ENCODE peak calls at places on chromosomes 12 and 14, in six cellular contexts. One of them, this sample, is unnamed.
A peak's percentile ranks its signal among the peaks of the same experiment; 100 is the strongest.

GRCh38 chr12:117408161-117408791 is 46.9 kb upstream of the NOS1 start:
- DNase-seq in fibroblast of mammary gland: peak; percentile 22
- DNase-seq in right cardiac atrium: peak; percentile 65
- DNase-seq in AG10803: peak; percentile 84
- DNase-seq in activated CD4-positive, CD25-positive, alpha-beta regulatory T cell treated with anti-CD3 and anti-CD28 coated beads, Interleukin-2, amount 50 U/mL, for 16 hours: no peak
- DNase-seq in stimulated activated CD4-positive, alpha-beta T cell treated with anti-CD3 and anti-CD28 coated beads, Interleukin-12 subunit alpha, Interleukin-12 subunit beta, amount 100 ng/mL, for 4 hours: no peak
- DNase-seq in this sample: no peak

GRCh38 chr14:104461676-104462443 is 117.7 kb upstream of the C14orf180 start:
- DNase-seq in fibroblast of mammary gland: no peak
- DNase-seq in right cardiac atrium: peak; percentile 54
- DNase-seq in AG10803: no peak
- DNase-seq in activated CD4-positive, CD25-positive, alpha-beta regulatory T cell treated with anti-CD3 and anti-CD28 coated beads, Interleukin-2, amount 50 U/mL, for 16 hours: no peak
- DNase-seq in stimulated activated CD4-positive, alpha-beta T cell treated with anti-CD3 and anti-CD28 coated beads, Interleukin-12 subunit alpha, Interleukin-12 subunit beta, amount 100 ng/mL, for 4 hours: no peak
- DNase-seq in this sample: no peak

GRCh38 chr14:78278464-78278863 is 108.3 kb downstream of the NRXN3 start:
- DNase-seq in fibroblast of mammary gland: no peak
- DNase-seq in right cardiac atrium: no peak
- DNase-seq in AG10803: no peak
- DNase-seq in activated CD4-positive, CD25-positive, alpha-beta regulatory T cell treated with anti-CD3 and anti-CD28 coated beads, Interleukin-2, amount 50 U/mL, for 16 hours: no peak
- DNase-seq in stimulated activated CD4-positive, alpha-beta T cell treated with anti-CD3 and anti-CD28 coated beads, Interleukin-12 subunit alpha, Interleukin-12 subunit beta, amount 100 ng/mL, for 4 hours: no peak
- DNase-seq in this sample: no peak

GRCh38 chr12:26691234-26691970 is 141.6 kb downstream of the ITPR2 start:
- DNase-seq in fibroblast of mammary gland: peak; percentile 96
- DNase-seq in right cardiac atrium: no peak
- DNase-seq in AG10803: peak; percentile 91
- DNase-seq in activated CD4-positive, CD25-positive, alpha-beta regulatory T cell treated with anti-CD3 and anti-CD28 coated beads, Interleukin-2, amount 50 U/mL, for 16 hours: no peak
- DNase-seq in stimulated activated CD4-positive, alpha-beta T cell treated with anti-CD3 and anti-CD28 coated beads, Interleukin-12 subunit alpha, Interleukin-12 subunit beta, amount 100 ng/mL, for 4 hours: no peak
- DNase-seq in this sample: no peak

GRCh38 chr14:92599786-92600185 is 86.2 kb downstream of the RIN3 start:
- DNase-seq in fibroblast of mammary gland: peak; percentile 36
- DNase-seq in right cardiac atrium: no peak
- DNase-seq in AG10803: no peak
- DNase-seq in activated CD4-positive, CD25-positive, alpha-beta regulatory T cell treated with anti-CD3 and anti-CD28 coated beads, Interleukin-2, amount 50 U/mL, for 16 hours: no peak
- DNase-seq in stimulated activated CD4-positive, alpha-beta T cell treated with anti-CD3 and anti-CD28 coated beads, Interleukin-12 subunit alpha, Interleukin-12 subunit beta, amount 100 ng/mL, for 4 hours: no peak
- DNase-seq in this sample: no peak

GRCh38 chr12:91492648-91493047 is 310.0 kb upstream of the DCN start:
- DNase-seq in fibroblast of mammary gland: no peak
- DNase-seq in right cardiac atrium: no peak
- DNase-seq in AG10803: no peak
- DNase-seq in activated CD4-positive, CD25-positive, alpha-beta regulatory T cell treated with anti-CD3 and anti-CD28 coated beads, Interleukin-2, amount 50 U/mL, for 16 hours: no peak
- DNase-seq in stimulated activated CD4-positive, alpha-beta T cell treated with anti-CD3 and anti-CD28 coated beads, Interleukin-12 subunit alpha, Interleukin-12 subunit beta, amount 100 ng/mL, for 4 hours: no peak
- DNase-seq in this sample: no peak

GRCh38 chr14:23364164-23364571 is 804 bp downstream of the EFS start:
- DNase-seq in fibroblast of mammary gland: no peak
- DNase-seq in right cardiac atrium: peak; percentile 86
- DNase-seq in AG10803: peak; percentile 13
- DNase-seq in activated CD4-positive, CD25-positive, alpha-beta regulatory T cell treated with anti-CD3 and anti-CD28 coated beads, Interleukin-2, amount 50 U/mL, for 16 hours: no peak
- DNase-seq in stimulated activated CD4-positive, alpha-beta T cell treated with anti-CD3 and anti-CD28 coated beads, Interleukin-12 subunit alpha, Interleukin-12 subunit beta, amount 100 ng/mL, for 4 hours: no peak
- DNase-seq in this sample: no peak

GRCh38 chr14:83170165-83170564 is 1636.5 kb upstream of the SEL1L start:
- DNase-seq in fibroblast of mammary gland: no peak
- DNase-seq in right cardiac atrium: no peak
- DNase-seq in AG10803: no peak
- DNase-seq in activated CD4-positive, CD25-positive, alpha-beta regulatory T cell treated with anti-CD3 and anti-CD28 coated beads, Interleukin-2, amount 50 U/mL, for 16 hours: no peak
- DNase-seq in stimulated activated CD4-positive, alpha-beta T cell treated with anti-CD3 and anti-CD28 coated beads, Interleukin-12 subunit alpha, Interleukin-12 subunit beta, amount 100 ng/mL, for 4 hours: no peak
- DNase-seq in this sample: no peak

GRCh38 chr12:4911316-4911994 is 1.8 kb downstream of the KCNA1 start:
- DNase-seq in fibroblast of mammary gland: no peak
- DNase-seq in right cardiac atrium: peak; percentile 39
- DNase-seq in AG10803: no peak
- DNase-seq in activated CD4-positive, CD25-positive, alpha-beta regulatory T cell treated with anti-CD3 and anti-CD28 coated beads, Interleukin-2, amount 50 U/mL, for 16 hours: no peak
- DNase-seq in stimulated activated CD4-positive, alpha-beta T cell treated with anti-CD3 and anti-CD28 coated beads, Interleukin-12 subunit alpha, Interleukin-12 subunit beta, amount 100 ng/mL, for 4 hours: no peak
- DNase-seq in this sample: no peak

GRCh38 chr14:65824978-65825299 is 412.4 kb downstream of the FUT8 start:
- DNase-seq in fibroblast of mammary gland: no peak
- DNase-seq in right cardiac atrium: no peak
- DNase-seq in AG10803: no peak
- DNase-seq in activated CD4-positive, CD25-positive, alpha-beta regulatory T cell treated with anti-CD3 and anti-CD28 coated beads, Interleukin-2, amount 50 U/mL, for 16 hours: no peak
- DNase-seq in stimulated activated CD4-positive, alpha-beta T cell treated with anti-CD3 and anti-CD28 coated beads, Interleukin-12 subunit alpha, Interleukin-12 subunit beta, amount 100 ng/mL, for 4 hours: no peak
- DNase-seq in this sample: no peak

GRCh38 chr14:54691525-54692260 is 124.8 kb downstream of the SAMD4A start:
- DNase-seq in fibroblast of mammary gland: peak; percentile 75
- DNase-seq in right cardiac atrium: peak; percentile 90
- DNase-seq in AG10803: peak; percentile 64
- DNase-seq in activated CD4-positive, CD25-positive, alpha-beta regulatory T cell treated with anti-CD3 and anti-CD28 coated beads, Interleukin-2, amount 50 U/mL, for 16 hours: peak; percentile 5
- DNase-seq in stimulated activated CD4-positive, alpha-beta T cell treated with anti-CD3 and anti-CD28 coated beads, Interleukin-12 subunit alpha, Interleukin-12 subunit beta, amount 100 ng/mL, for 4 hours: peak; percentile 46
- DNase-seq in this sample: no peak

GRCh38 chr14:66359500-66359899 is 126.7 kb upstream of the CCDC196 start:
- DNase-seq in fibroblast of mammary gland: peak; percentile 77
- DNase-seq in right cardiac atrium: no peak
- DNase-seq in AG10803: peak; percentile 75
- DNase-seq in activated CD4-positive, CD25-positive, alpha-beta regulatory T cell treated with anti-CD3 and anti-CD28 coated beads, Interleukin-2, amount 50 U/mL, for 16 hours: no peak
- DNase-seq in stimulated activated CD4-positive, alpha-beta T cell treated with anti-CD3 and anti-CD28 coated beads, Interleukin-12 subunit alpha, Interleukin-12 subunit beta, amount 100 ng/mL, for 4 hours: no peak
- DNase-seq in this sample: no peak

GRCh38 chr14:27686137-27686536 is 1080.5 kb upstream of the FOXG1 start:
- DNase-seq in fibroblast of mammary gland: no peak
- DNase-seq in right cardiac atrium: no peak
- DNase-seq in AG10803: no peak
- DNase-seq in activated CD4-positive, CD25-positive, alpha-beta regulatory T cell treated with anti-CD3 and anti-CD28 coated beads, Interleukin-2, amount 50 U/mL, for 16 hours: no peak
- DNase-seq in stimulated activated CD4-positive, alpha-beta T cell treated with anti-CD3 and anti-CD28 coated beads, Interleukin-12 subunit alpha, Interleukin-12 subunit beta, amount 100 ng/mL, for 4 hours: no peak
- DNase-seq in this sample: no peak

GRCh38 chr12:85325452-85325851 is 45.4 kb downstream of the ALX1 start:
- DNase-seq in fibroblast of mammary gland: no peak
- DNase-seq in right cardiac atrium: no peak
- DNase-seq in AG10803: no peak
- DNase-seq in activated CD4-positive, CD25-positive, alpha-beta regulatory T cell treated with anti-CD3 and anti-CD28 coated beads, Interleukin-2, amount 50 U/mL, for 16 hours: no peak
- DNase-seq in stimulated activated CD4-positive, alpha-beta T cell treated with anti-CD3 and anti-CD28 coated beads, Interleukin-12 subunit alpha, Interleukin-12 subunit beta, amount 100 ng/mL, for 4 hours: no peak
- DNase-seq in this sample: no peak

GRCh38 chr12:124567035-124567672 is at the start of gene NCOR2:
- DNase-seq in fibroblast of mammary gland: no peak
- DNase-seq in right cardiac atrium: peak; percentile 78
- DNase-seq in AG10803: no peak
- DNase-seq in activated CD4-positive, CD25-positive, alpha-beta regulatory T cell treated with anti-CD3 and anti-CD28 coated beads, Interleukin-2, amount 50 U/mL, for 16 hours: no peak
- DNase-seq in stimulated activated CD4-positive, alpha-beta T cell treated with anti-CD3 and anti-CD28 coated beads, Interleukin-12 subunit alpha, Interleukin-12 subunit beta, amount 100 ng/mL, for 4 hours: peak; percentile 55
- DNase-seq in this sample: peak; percentile 40

GRCh38 chr12:105109465-105110212 is 2.1 kb downstream of the WASHC4 start:
- DNase-seq in fibroblast of mammary gland: peak; percentile 27
- DNase-seq in right cardiac atrium: peak; percentile 41
- DNase-seq in AG10803: peak; percentile 30
- DNase-seq in activated CD4-positive, CD25-positive, alpha-beta regulatory T cell treated with anti-CD3 and anti-CD28 coated beads, Interleukin-2, amount 50 U/mL, for 16 hours: no peak
- DNase-seq in stimulated activated CD4-positive, alpha-beta T cell treated with anti-CD3 and anti-CD28 coated beads, Interleukin-12 subunit alpha, Interleukin-12 subunit beta, amount 100 ng/mL, for 4 hours: no peak
- DNase-seq in this sample: peak; percentile 55